ENCODE peak calls at places on chromosomes 1 and 21, in four cellular contexts. One of them, this sample, is unnamed.

GRCh38 chr1:166197597-166197996 is 30.8 kb upstream of the FAM78B start:
- DNase-seq in activated T-helper 1 cell treated with Interleukin-2 at 50 U/mL for 16 hours: no peak
- DNase-seq in activated CD8-positive, alpha-beta memory T cell treated with anti-CD3 and anti-CD28 coated beads for 48 hours: no peak
- DNase-seq in ACHN: peak; percentile 29
- DNase-seq in this sample: no peak

GRCh38 chr1:4425892-4426291 is 228.5 kb upstream of the AJAP1 start:
- DNase-seq in activated T-helper 1 cell treated with Interleukin-2 at 50 U/mL for 16 hours: no peak
- DNase-seq in activated CD8-positive, alpha-beta memory T cell treated with anti-CD3 and anti-CD28 coated beads for 48 hours: no peak
- DNase-seq in ACHN: no peak
- DNase-seq in this sample: no peak

GRCh38 chr1:27109103-27109822 is 45.7 kb downstream of the SLC9A1 start:
- DNase-seq in activated T-helper 1 cell treated with Interleukin-2 at 50 U/mL for 16 hours: no peak
- DNase-seq in activated CD8-positive, alpha-beta memory T cell treated with anti-CD3 and anti-CD28 coated beads for 48 hours: no peak
- DNase-seq in ACHN: peak; percentile 10
- DNase-seq in this sample: peak; percentile 22

GRCh38 chr1:236128646-236129178 is 13.6 kb upstream of the GPR137B start:
- DNase-seq in activated T-helper 1 cell treated with Interleukin-2 at 50 U/mL for 16 hours: no peak
- DNase-seq in activated CD8-positive, alpha-beta memory T cell treated with anti-CD3 and anti-CD28 coated beads for 48 hours: no peak
- DNase-seq in ACHN: no peak
- DNase-seq in this sample: peak; percentile 7

GRCh38 chr1:206470692-206471414 is 577 bp downstream of the IKBKE start:
- DNase-seq in activated T-helper 1 cell treated with Interleukin-2 at 50 U/mL for 16 hours: peak; percentile 34
- DNase-seq in activated CD8-positive, alpha-beta memory T cell treated with anti-CD3 and anti-CD28 coated beads for 48 hours: no peak
- DNase-seq in ACHN: peak; percentile 88
- DNase-seq in this sample: peak; percentile 85

GRCh38 chr21:44730951-44731579 is 19.7 kb upstream of the TSPEAR start:
- DNase-seq in activated T-helper 1 cell treated with Interleukin-2 at 50 U/mL for 16 hours: no peak
- DNase-seq in activated CD8-positive, alpha-beta memory T cell treated with anti-CD3 and anti-CD28 coated beads for 48 hours: no peak
- DNase-seq in ACHN: no peak
- DNase-seq in this sample: no peak

GRCh38 chr1:75265792-75266191 is 131.6 kb downstream of the LHX8 start:
- DNase-seq in activated T-helper 1 cell treated with Interleukin-2 at 50 U/mL for 16 hours: no peak
- DNase-seq in activated CD8-positive, alpha-beta memory T cell treated with anti-CD3 and anti-CD28 coated beads for 48 hours: no peak
- DNase-seq in ACHN: peak; percentile 41
- DNase-seq in this sample: peak; percentile 15

GRCh38 chr1:160437432-160438319 is 37.3 kb downstream of the VANGL2 start:
- DNase-seq in activated T-helper 1 cell treated with Interleukin-2 at 50 U/mL for 16 hours: no peak
- DNase-seq in activated CD8-positive, alpha-beta memory T cell treated with anti-CD3 and anti-CD28 coated beads for 48 hours: no peak
- DNase-seq in ACHN: peak; percentile 22
- DNase-seq in this sample: no peak

GRCh38 chr1:59074574-59074973 is 222.3 kb upstream of the FGGY start:
- DNase-seq in activated T-helper 1 cell treated with Interleukin-2 at 50 U/mL for 16 hours: no peak
- DNase-seq in activated CD8-positive, alpha-beta memory T cell treated with anti-CD3 and anti-CD28 coated beads for 48 hours: no peak
- DNase-seq in ACHN: no peak
- DNase-seq in this sample: no peak

GRCh38 chr1:159955456-159955855 is 1.4 kb upstream of the SLAMF9 start:
- DNase-seq in activated T-helper 1 cell treated with Interleukin-2 at 50 U/mL for 16 hours: no peak
- DNase-seq in activated CD8-positive, alpha-beta memory T cell treated with anti-CD3 and anti-CD28 coated beads for 48 hours: no peak
- DNase-seq in ACHN: no peak
- DNase-seq in this sample: no peak

GRCh38 chr1:201726700-201727099 is 102.3 kb upstream of the IPO9 start:
- DNase-seq in activated T-helper 1 cell treated with Interleukin-2 at 50 U/mL for 16 hours: no peak
- DNase-seq in activated CD8-positive, alpha-beta memory T cell treated with anti-CD3 and anti-CD28 coated beads for 48 hours: no peak
- DNase-seq in ACHN: no peak
- DNase-seq in this sample: no peak

GRCh38 chr1:44013949-44014348 is 17.3 kb downstream of the SLC6A9 start:
- DNase-seq in activated T-helper 1 cell treated with Interleukin-2 at 50 U/mL for 16 hours: no peak
- DNase-seq in activated CD8-positive, alpha-beta memory T cell treated with anti-CD3 and anti-CD28 coated beads for 48 hours: no peak
- DNase-seq in ACHN: no peak
- DNase-seq in this sample: no peak

GRCh38 chr1:44919387-44919786 is 67.0 kb downstream of the EIF2B3 start:
- DNase-seq in activated T-helper 1 cell treated with Interleukin-2 at 50 U/mL for 16 hours: no peak
- DNase-seq in activated CD8-positive, alpha-beta memory T cell treated with anti-CD3 and anti-CD28 coated beads for 48 hours: no peak
- DNase-seq in ACHN: no peak
- DNase-seq in this sample: no peak

GRCh38 chr21:36429672-36430546 is 44.7 kb downstream of the CHAF1B start:
- DNase-seq in activated T-helper 1 cell treated with Interleukin-2 at 50 U/mL for 16 hours: peak; percentile 55
- DNase-seq in activated CD8-positive, alpha-beta memory T cell treated with anti-CD3 and anti-CD28 coated beads for 48 hours: peak; percentile 23
- DNase-seq in ACHN: peak; percentile 97
- DNase-seq in this sample: peak; percentile 100

This sample was measured in EL.